ENCODE peak calls at places on chromosomes 7 and 10, in five cellular contexts. One of them, this sample, is unnamed.

GRCh38 chr7:145692237-145692950 is 424.2 kb upstream of the CNTNAP2 start:
- DNase-seq in T-helper 2 cell: no peak
- DNase-seq in activated CD4-positive, CD25-positive, alpha-beta regulatory T cell: no peak
- DNase-seq in hepatocyte: peak
- DNase-seq in midbrain: no peak
- DNase-seq in this sample: no peak

GRCh38 chr10:61125560-61126250 is 181.7 kb upstream of the RHOBTB1 start:
- DNase-seq in T-helper 2 cell: peak
- DNase-seq in activated CD4-positive, CD25-positive, alpha-beta regulatory T cell: no peak
- DNase-seq in hepatocyte: no peak
- DNase-seq in midbrain: no peak
- DNase-seq in this sample: no peak

GRCh38 chr7:27560706-27561235 is 101.9 kb downstream of the HIBADH start:
- DNase-seq in T-helper 2 cell: no peak
- DNase-seq in activated CD4-positive, CD25-positive, alpha-beta regulatory T cell: no peak
- DNase-seq in hepatocyte: no peak
- DNase-seq in midbrain: no peak
- DNase-seq in this sample: no peak

GRCh38 chr7:68512466-68512865 is 1085.8 kb upstream of the AUTS2 start:
- DNase-seq in T-helper 2 cell: no peak
- DNase-seq in activated CD4-positive, CD25-positive, alpha-beta regulatory T cell: no peak
- DNase-seq in hepatocyte: no peak
- DNase-seq in midbrain: no peak
- DNase-seq in this sample: no peak

GRCh38 chr7:132793474-132793873 is 217.2 kb upstream of the PLXNA4 start:
- DNase-seq in T-helper 2 cell: no peak
- DNase-seq in activated CD4-positive, CD25-positive, alpha-beta regulatory T cell: no peak
- DNase-seq in hepatocyte: no peak
- DNase-seq in midbrain: no peak
- DNase-seq in this sample: no peak

GRCh38 chr10:13961096-13961495 is 369.6 kb downstream of the FRMD4A start:
- DNase-seq in T-helper 2 cell: no peak
- DNase-seq in activated CD4-positive, CD25-positive, alpha-beta regulatory T cell: no peak
- DNase-seq in hepatocyte: no peak
- DNase-seq in midbrain: no peak
- DNase-seq in this sample: no peak

GRCh38 chr7:149774237-149775175 is 1.1 kb upstream of the ZNF467 start:
- DNase-seq in T-helper 2 cell: no peak
- DNase-seq in activated CD4-positive, CD25-positive, alpha-beta regulatory T cell: no peak
- DNase-seq in hepatocyte: peak
- DNase-seq in midbrain: no peak
- DNase-seq in this sample: no peak

GRCh38 chr7:133919810-133920209 is 207.3 kb upstream of the LRGUK start:
- DNase-seq in T-helper 2 cell: no peak
- DNase-seq in activated CD4-positive, CD25-positive, alpha-beta regulatory T cell: no peak
- DNase-seq in hepatocyte: no peak
- DNase-seq in midbrain: no peak
- DNase-seq in this sample: no peak

GRCh38 chr10:114632869-114633715 is 25.0 kb downstream of the ABLIM1 start:
- DNase-seq in T-helper 2 cell: no peak
- DNase-seq in activated CD4-positive, CD25-positive, alpha-beta regulatory T cell: no peak
- DNase-seq in hepatocyte: peak
- DNase-seq in midbrain: no peak
- DNase-seq in this sample: no peak

GRCh38 chr7:23332881-23333612 is 33.9 kb downstream of the MALSU1 start:
- DNase-seq in T-helper 2 cell: no peak
- DNase-seq in activated CD4-positive, CD25-positive, alpha-beta regulatory T cell: no peak
- DNase-seq in hepatocyte: no peak
- DNase-seq in midbrain: no peak
- DNase-seq in this sample: no peak

GRCh38 chr10:87054373-87055295 is 34.5 kb downstream of the FAM25A start:
- DNase-seq in T-helper 2 cell: peak
- DNase-seq in activated CD4-positive, CD25-positive, alpha-beta regulatory T cell: no peak
- DNase-seq in hepatocyte: peak
- DNase-seq in midbrain: no peak
- DNase-seq in this sample: no peak

GRCh38 chr7:117045927-117046710 is 92.8 kb downstream of the ST7 start:
- DNase-seq in T-helper 2 cell: no peak
- DNase-seq in activated CD4-positive, CD25-positive, alpha-beta regulatory T cell: no peak
- DNase-seq in hepatocyte: no peak
- DNase-seq in midbrain: no peak
- DNase-seq in this sample: no peak

GRCh38 chr7:98352621-98353020 is 48.3 kb downstream of the BAIAP2L1 start:
- DNase-seq in T-helper 2 cell: no peak
- DNase-seq in activated CD4-positive, CD25-positive, alpha-beta regulatory T cell: no peak
- DNase-seq in hepatocyte: peak
- DNase-seq in midbrain: no peak
- DNase-seq in this sample: no peak

GRCh38 chr7:127770870-127771269 is 118.9 kb downstream of the SND1 start:
- DNase-seq in T-helper 2 cell: no peak
- DNase-seq in activated CD4-positive, CD25-positive, alpha-beta regulatory T cell: no peak
- DNase-seq in hepatocyte: no peak
- DNase-seq in midbrain: no peak
- DNase-seq in this sample: no peak

GRCh38 chr10:75071164-75071489 is 40.3 kb upstream of the SAMD8 start:
- DNase-seq in T-helper 2 cell: no peak
- DNase-seq in activated CD4-positive, CD25-positive, alpha-beta regulatory T cell: no peak
- DNase-seq in hepatocyte: peak
- DNase-seq in midbrain: no peak
- DNase-seq in this sample: no peak

GRCh38 chr10:60258429-60258797 is 131.3 kb downstream of the ANK3 start:
- DNase-seq in T-helper 2 cell: no peak
- DNase-seq in activated CD4-positive, CD25-positive, alpha-beta regulatory T cell: no peak
- DNase-seq in hepatocyte: no peak
- DNase-seq in midbrain: no peak
- DNase-seq in this sample: no peak

GRCh38 chr7:131212114-131212513 is 115.6 kb upstream of the MKLN1 start:
- DNase-seq in T-helper 2 cell: no peak
- DNase-seq in activated CD4-positive, CD25-positive, alpha-beta regulatory T cell: no peak
- DNase-seq in hepatocyte: peak
- DNase-seq in midbrain: no peak
- DNase-seq in this sample: no peak

GRCh38 chr10:74165530-74165901 is 14.5 kb downstream of the ADK start:
- DNase-seq in T-helper 2 cell: no peak
- DNase-seq in activated CD4-positive, CD25-positive, alpha-beta regulatory T cell: no peak
- DNase-seq in hepatocyte: no peak
- DNase-seq in midbrain: no peak
- DNase-seq in this sample: no peak

GRCh38 chr10:20185116-20185515 is 368.9 kb downstream of the PLXDC2 start:
- DNase-seq in T-helper 2 cell: no peak
- DNase-seq in activated CD4-positive, CD25-positive, alpha-beta regulatory T cell: no peak
- DNase-seq in hepatocyte: peak
- DNase-seq in midbrain: no peak
- DNase-seq in this sample: no peak

GRCh38 chr7:30858576-30858975 is 53.1 kb upstream of the AQP1 start:
- DNase-seq in T-helper 2 cell: no peak
- DNase-seq in activated CD4-positive, CD25-positive, alpha-beta regulatory T cell: no peak
- DNase-seq in hepatocyte: no peak
- DNase-seq in midbrain: no peak
- DNase-seq in this sample: no peak

GRCh38 chr7:140696679-140697446 is at the start of gene NDUFB2:
- DNase-seq in T-helper 2 cell: peak
- DNase-seq in activated CD4-positive, CD25-positive, alpha-beta regulatory T cell: peak
- DNase-seq in hepatocyte: peak
- DNase-seq in midbrain: peak
- DNase-seq in this sample: no peak

GRCh38 chr10:97034301-97034700 is 151.5 kb downstream of the SLIT1 start:
- DNase-seq in T-helper 2 cell: no peak
- DNase-seq in activated CD4-positive, CD25-positive, alpha-beta regulatory T cell: no peak
- DNase-seq in hepatocyte: no peak
- DNase-seq in midbrain: no peak
- DNase-seq in this sample: no peak

GRCh38 chr10:1203704-1204103 is 147.5 kb downstream of the WDR37 start:
- DNase-seq in T-helper 2 cell: no peak
- DNase-seq in activated CD4-positive, CD25-positive, alpha-beta regulatory T cell: no peak
- DNase-seq in hepatocyte: no peak
- DNase-seq in midbrain: no peak
- DNase-seq in this sample: no peak

GRCh38 chr10:59281861-59282260 is 80.5 kb downstream of the FAM13C start:
- DNase-seq in T-helper 2 cell: no peak
- DNase-seq in activated CD4-positive, CD25-positive, alpha-beta regulatory T cell: no peak
- DNase-seq in hepatocyte: no peak
- DNase-seq in midbrain: no peak
- DNase-seq in this sample: no peak

GRCh38 chr10:125161570-125162139 is 1.3 kb upstream of the CTBP2 start:
- DNase-seq in T-helper 2 cell: peak
- DNase-seq in activated CD4-positive, CD25-positive, alpha-beta regulatory T cell: no peak
- DNase-seq in hepatocyte: peak
- DNase-seq in midbrain: no peak
- DNase-seq in this sample: peak

GRCh38 chr10:7410800-7411670 is at the start of gene SFMBT2:
- DNase-seq in T-helper 2 cell: peak
- DNase-seq in activated CD4-positive, CD25-positive, alpha-beta regulatory T cell: peak
- DNase-seq in hepatocyte: peak
- DNase-seq in midbrain: peak
- DNase-seq in this sample: no peak

GRCh38 chr7:86867163-86867762 is 192.2 kb downstream of the ELAPOR2 start:
- DNase-seq in T-helper 2 cell: no peak
- DNase-seq in activated CD4-positive, CD25-positive, alpha-beta regulatory T cell: no peak
- DNase-seq in hepatocyte: no peak
- DNase-seq in midbrain: peak
- DNase-seq in this sample: no peak

GRCh38 chr10:59016043-59016442 is 160.4 kb upstream of the PHYHIPL start:
- DNase-seq in T-helper 2 cell: no peak
- DNase-seq in activated CD4-positive, CD25-positive, alpha-beta regulatory T cell: no peak
- DNase-seq in hepatocyte: no peak
- DNase-seq in midbrain: no peak
- DNase-seq in this sample: no peak

GRCh38 chr10:44914891-44915290 is 3.8 kb downstream of the TMEM72 start:
- DNase-seq in T-helper 2 cell: no peak
- DNase-seq in activated CD4-positive, CD25-positive, alpha-beta regulatory T cell: no peak
- DNase-seq in hepatocyte: no peak
- DNase-seq in midbrain: no peak
- DNase-seq in this sample: no peak

GRCh38 chr10:48211777-48212176 is 62.7 kb downstream of the FRMPD2 start:
- DNase-seq in T-helper 2 cell: no peak
- DNase-seq in activated CD4-positive, CD25-positive, alpha-beta regulatory T cell: no peak
- DNase-seq in hepatocyte: no peak
- DNase-seq in midbrain: no peak
- DNase-seq in this sample: no peak

GRCh38 chr10:59908808-59909143 is 2.4 kb upstream of the CCDC6 start:
- DNase-seq in T-helper 2 cell: no peak
- DNase-seq in activated CD4-positive, CD25-positive, alpha-beta regulatory T cell: no peak
- DNase-seq in hepatocyte: no peak
- DNase-seq in midbrain: no peak
- DNase-seq in this sample: no peak

This sample was measured in breast epithelium.